ENCODE peak calls at places on chromosomes 2 and 18, in six cellular contexts. One of them, this sample, is unnamed.

GRCh38 chr2:111134082-111134481 is 13.4 kb downstream of the BCL2L11 start:
- DNase-seq in stimulated activated CD8-positive, alpha-beta memory T cell treated with anti-CD3 and anti-CD28 coated beads, Interleukin-7, amount 100 ng/mL, for 4 hours: no peak
- DNase-seq in GM23248: no peak
- DNase-seq in T follicular helper cell: no peak
- DNase-seq in body of pancreas: no peak
- DNase-seq in HS-5: no peak
- DNase-seq in this sample: no peak

GRCh38 chr2:235414422-235414821 is 79.4 kb upstream of the AGAP1 start:
- DNase-seq in GM23248: no peak
- DNase-seq in stimulated activated CD8-positive, alpha-beta memory T cell treated with anti-CD3 and anti-CD28 coated beads, Interleukin-7, amount 100 ng/mL, for 4 hours: no peak
- DNase-seq in body of pancreas: peak
- DNase-seq in HS-5: no peak
- DNase-seq in T follicular helper cell: no peak
- DNase-seq in this sample: no peak

GRCh38 chr2:5549061-5549601 is 143.1 kb upstream of the SOX11 start:
- DNase-seq in T follicular helper cell: no peak
- DNase-seq in GM23248: no peak
- DNase-seq in HS-5: no peak
- DNase-seq in body of pancreas: no peak
- DNase-seq in stimulated activated CD8-positive, alpha-beta memory T cell treated with anti-CD3 and anti-CD28 coated beads, Interleukin-7, amount 100 ng/mL, for 4 hours: no peak
- DNase-seq in this sample: no peak

GRCh38 chr2:65654496-65654895 is 222.1 kb upstream of the SPRED2 start:
- DNase-seq in HS-5: no peak
- DNase-seq in stimulated activated CD8-positive, alpha-beta memory T cell treated with anti-CD3 and anti-CD28 coated beads, Interleukin-7, amount 100 ng/mL, for 4 hours: no peak
- DNase-seq in T follicular helper cell: no peak
- DNase-seq in GM23248: no peak
- DNase-seq in body of pancreas: no peak
- DNase-seq in this sample: no peak

GRCh38 chr2:4745596-4745995 is 946.6 kb upstream of the SOX11 start:
- DNase-seq in body of pancreas: peak
- DNase-seq in stimulated activated CD8-positive, alpha-beta memory T cell treated with anti-CD3 and anti-CD28 coated beads, Interleukin-7, amount 100 ng/mL, for 4 hours: no peak
- DNase-seq in GM23248: no peak
- DNase-seq in T follicular helper cell: no peak
- DNase-seq in HS-5: no peak
- DNase-seq in this sample: no peak

GRCh38 chr2:171878481-171878993 is 15.5 kb downstream of the SLC25A12 start:
- DNase-seq in T follicular helper cell: no peak
- DNase-seq in stimulated activated CD8-positive, alpha-beta memory T cell treated with anti-CD3 and anti-CD28 coated beads, Interleukin-7, amount 100 ng/mL, for 4 hours: no peak
- DNase-seq in body of pancreas: no peak
- DNase-seq in HS-5: no peak
- DNase-seq in GM23248: peak
- DNase-seq in this sample: no peak

GRCh38 chr2:105865222-105865913 is 120.7 kb downstream of the NCK2 start:
- DNase-seq in body of pancreas: no peak
- DNase-seq in GM23248: peak
- DNase-seq in HS-5: no peak
- DNase-seq in T follicular helper cell: no peak
- DNase-seq in stimulated activated CD8-positive, alpha-beta memory T cell treated with anti-CD3 and anti-CD28 coated beads, Interleukin-7, amount 100 ng/mL, for 4 hours: no peak
- DNase-seq in this sample: no peak

GRCh38 chr2:66440692-66441091 is 5.8 kb downstream of the MEIS1 start:
- DNase-seq in GM23248: peak
- DNase-seq in T follicular helper cell: no peak
- DNase-seq in body of pancreas: no peak
- DNase-seq in HS-5: no peak
- DNase-seq in stimulated activated CD8-positive, alpha-beta memory T cell treated with anti-CD3 and anti-CD28 coated beads, Interleukin-7, amount 100 ng/mL, for 4 hours: no peak
- DNase-seq in this sample: no peak

GRCh38 chr2:55232863-55233657 is 572 bp downstream of the RPS27A start:
- DNase-seq in T follicular helper cell: peak
- DNase-seq in stimulated activated CD8-positive, alpha-beta memory T cell treated with anti-CD3 and anti-CD28 coated beads, Interleukin-7, amount 100 ng/mL, for 4 hours: peak
- DNase-seq in body of pancreas: peak
- DNase-seq in HS-5: no peak
- DNase-seq in GM23248: peak
- DNase-seq in this sample: peak

GRCh38 chr2:132909427-132909826 is 239.4 kb upstream of the LYPD1 start:
- DNase-seq in stimulated activated CD8-positive, alpha-beta memory T cell treated with anti-CD3 and anti-CD28 coated beads, Interleukin-7, amount 100 ng/mL, for 4 hours: no peak
- DNase-seq in HS-5: peak
- DNase-seq in T follicular helper cell: no peak
- DNase-seq in body of pancreas: no peak
- DNase-seq in GM23248: no peak
- DNase-seq in this sample: no peak

GRCh38 chr2:241228860-241229516 is 40.5 kb downstream of the ANO7 start:
- DNase-seq in stimulated activated CD8-positive, alpha-beta memory T cell treated with anti-CD3 and anti-CD28 coated beads, Interleukin-7, amount 100 ng/mL, for 4 hours: no peak
- DNase-seq in GM23248: no peak
- DNase-seq in T follicular helper cell: no peak
- DNase-seq in HS-5: no peak
- DNase-seq in body of pancreas: no peak
- DNase-seq in this sample: no peak

GRCh38 chr18:47260138-47260923 is 8.9 kb upstream of the SKOR2 start:
- DNase-seq in HS-5: no peak
- DNase-seq in GM23248: peak
- DNase-seq in stimulated activated CD8-positive, alpha-beta memory T cell treated with anti-CD3 and anti-CD28 coated beads, Interleukin-7, amount 100 ng/mL, for 4 hours: no peak
- DNase-seq in T follicular helper cell: no peak
- DNase-seq in body of pancreas: peak
- DNase-seq in this sample: no peak

GRCh38 chr2:214215107-214215506 is 195.7 kb upstream of the VWC2L start:
- DNase-seq in T follicular helper cell: no peak
- DNase-seq in body of pancreas: no peak
- DNase-seq in stimulated activated CD8-positive, alpha-beta memory T cell treated with anti-CD3 and anti-CD28 coated beads, Interleukin-7, amount 100 ng/mL, for 4 hours: no peak
- DNase-seq in HS-5: no peak
- DNase-seq in GM23248: no peak
- DNase-seq in this sample: no peak

GRCh38 chr2:85106489-85107180 is 26.6 kb upstream of the TCF7L1 start:
- DNase-seq in body of pancreas: no peak
- DNase-seq in GM23248: peak
- DNase-seq in stimulated activated CD8-positive, alpha-beta memory T cell treated with anti-CD3 and anti-CD28 coated beads, Interleukin-7, amount 100 ng/mL, for 4 hours: no peak
- DNase-seq in HS-5: peak
- DNase-seq in T follicular helper cell: no peak
- DNase-seq in this sample: no peak

GRCh38 chr2:226131299-226131784 is 668.3 kb downstream of the IRS1 start:
- DNase-seq in stimulated activated CD8-positive, alpha-beta memory T cell treated with anti-CD3 and anti-CD28 coated beads, Interleukin-7, amount 100 ng/mL, for 4 hours: no peak
- DNase-seq in GM23248: no peak
- DNase-seq in T follicular helper cell: no peak
- DNase-seq in HS-5: no peak
- DNase-seq in body of pancreas: peak
- DNase-seq in this sample: no peak

GRCh38 chr2:180046776-180047175 is 39.7 kb upstream of the CWC22 start:
- DNase-seq in T follicular helper cell: no peak
- DNase-seq in stimulated activated CD8-positive, alpha-beta memory T cell treated with anti-CD3 and anti-CD28 coated beads, Interleukin-7, amount 100 ng/mL, for 4 hours: no peak
- DNase-seq in HS-5: no peak
- DNase-seq in body of pancreas: no peak
- DNase-seq in GM23248: peak
- DNase-seq in this sample: no peak

GRCh38 chr2:46062637-46063412 is 234.4 kb upstream of the EPAS1 start:
- DNase-seq in HS-5: peak
- DNase-seq in stimulated activated CD8-positive, alpha-beta memory T cell treated with anti-CD3 and anti-CD28 coated beads, Interleukin-7, amount 100 ng/mL, for 4 hours: peak
- DNase-seq in body of pancreas: peak
- DNase-seq in GM23248: peak
- DNase-seq in T follicular helper cell: peak
- DNase-seq in this sample: peak

GRCh38 chr2:144403940-144404339 is 116.0 kb downstream of the ZEB2 start:
- DNase-seq in HS-5: no peak
- DNase-seq in T follicular helper cell: no peak
- DNase-seq in stimulated activated CD8-positive, alpha-beta memory T cell treated with anti-CD3 and anti-CD28 coated beads, Interleukin-7, amount 100 ng/mL, for 4 hours: no peak
- DNase-seq in body of pancreas: no peak
- DNase-seq in GM23248: no peak
- DNase-seq in this sample: no peak

GRCh38 chr2:43024515-43024962 is 201.9 kb downstream of the ZFP36L2 start:
- DNase-seq in HS-5: no peak
- DNase-seq in GM23248: peak
- DNase-seq in T follicular helper cell: no peak
- DNase-seq in body of pancreas: peak
- DNase-seq in stimulated activated CD8-positive, alpha-beta memory T cell treated with anti-CD3 and anti-CD28 coated beads, Interleukin-7, amount 100 ng/mL, for 4 hours: no peak
- DNase-seq in this sample: peak

GRCh38 chr2:165745916-165746315 is 48.1 kb downstream of the GALNT3 start:
- DNase-seq in T follicular helper cell: no peak
- DNase-seq in GM23248: peak
- DNase-seq in stimulated activated CD8-positive, alpha-beta memory T cell treated with anti-CD3 and anti-CD28 coated beads, Interleukin-7, amount 100 ng/mL, for 4 hours: no peak
- DNase-seq in body of pancreas: no peak
- DNase-seq in HS-5: no peak
- DNase-seq in this sample: no peak

GRCh38 chr18:34933880-34934689 is 107.1 kb upstream of the MAPRE2 start:
- DNase-seq in T follicular helper cell: no peak
- DNase-seq in GM23248: peak
- DNase-seq in stimulated activated CD8-positive, alpha-beta memory T cell treated with anti-CD3 and anti-CD28 coated beads, Interleukin-7, amount 100 ng/mL, for 4 hours: no peak
- DNase-seq in body of pancreas: no peak
- DNase-seq in HS-5: no peak
- DNase-seq in this sample: no peak

GRCh38 chr2:221896505-221897151 is 324.5 kb upstream of the EPHA4 start:
- DNase-seq in body of pancreas: no peak
- DNase-seq in stimulated activated CD8-positive, alpha-beta memory T cell treated with anti-CD3 and anti-CD28 coated beads, Interleukin-7, amount 100 ng/mL, for 4 hours: no peak
- DNase-seq in GM23248: peak
- DNase-seq in HS-5: peak
- DNase-seq in T follicular helper cell: no peak
- DNase-seq in this sample: no peak

GRCh38 chr18:57052173-57052572 is 94.7 kb upstream of the BOD1L2 start:
- DNase-seq in GM23248: no peak
- DNase-seq in stimulated activated CD8-positive, alpha-beta memory T cell treated with anti-CD3 and anti-CD28 coated beads, Interleukin-7, amount 100 ng/mL, for 4 hours: no peak
- DNase-seq in T follicular helper cell: no peak
- DNase-seq in body of pancreas: no peak
- DNase-seq in HS-5: no peak
- DNase-seq in this sample: no peak

GRCh38 chr2:111705711-111706323 is 178.2 kb downstream of the ANAPC1 start:
- DNase-seq in stimulated activated CD8-positive, alpha-beta memory T cell treated with anti-CD3 and anti-CD28 coated beads, Interleukin-7, amount 100 ng/mL, for 4 hours: no peak
- DNase-seq in T follicular helper cell: no peak
- DNase-seq in GM23248: peak
- DNase-seq in HS-5: peak
- DNase-seq in body of pancreas: no peak
- DNase-seq in this sample: no peak

GRCh38 chr2:172726172-172726735 is 9.4 kb upstream of the RAPGEF4 start:
- DNase-seq in body of pancreas: no peak
- DNase-seq in HS-5: no peak
- DNase-seq in GM23248: no peak
- DNase-seq in stimulated activated CD8-positive, alpha-beta memory T cell treated with anti-CD3 and anti-CD28 coated beads, Interleukin-7, amount 100 ng/mL, for 4 hours: no peak
- DNase-seq in T follicular helper cell: no peak
- DNase-seq in this sample: no peak

GRCh38 chr2:120517790-120518469 is 172.0 kb downstream of the INHBB start:
- DNase-seq in T follicular helper cell: no peak
- DNase-seq in body of pancreas: no peak
- DNase-seq in HS-5: no peak
- DNase-seq in GM23248: no peak
- DNase-seq in stimulated activated CD8-positive, alpha-beta memory T cell treated with anti-CD3 and anti-CD28 coated beads, Interleukin-7, amount 100 ng/mL, for 4 hours: no peak
- DNase-seq in this sample: no peak

GRCh38 chr2:186059096-186059495 is 320.5 kb downstream of the FSIP2 start:
- DNase-seq in body of pancreas: no peak
- DNase-seq in GM23248: peak
- DNase-seq in HS-5: no peak
- DNase-seq in T follicular helper cell: no peak
- DNase-seq in stimulated activated CD8-positive, alpha-beta memory T cell treated with anti-CD3 and anti-CD28 coated beads, Interleukin-7, amount 100 ng/mL, for 4 hours: no peak
- DNase-seq in this sample: no peak

GRCh38 chr2:27095745-27096651 is 9.4 kb downstream of the KHK start:
- DNase-seq in HS-5: no peak
- DNase-seq in body of pancreas: peak
- DNase-seq in T follicular helper cell: no peak
- DNase-seq in GM23248: peak
- DNase-seq in stimulated activated CD8-positive, alpha-beta memory T cell treated with anti-CD3 and anti-CD28 coated beads, Interleukin-7, amount 100 ng/mL, for 4 hours: no peak
- DNase-seq in this sample: no peak

GRCh38 chr2:219769044-219770030 is 141.9 kb downstream of the SLC4A3 start:
- DNase-seq in HS-5: no peak
- DNase-seq in body of pancreas: no peak
- DNase-seq in stimulated activated CD8-positive, alpha-beta memory T cell treated with anti-CD3 and anti-CD28 coated beads, Interleukin-7, amount 100 ng/mL, for 4 hours: no peak
- DNase-seq in GM23248: peak
- DNase-seq in T follicular helper cell: no peak
- DNase-seq in this sample: no peak

GRCh38 chr2:174574657-174575056 is 22.9 kb downstream of the WIPF1 start:
- DNase-seq in GM23248: no peak
- DNase-seq in T follicular helper cell: no peak
- DNase-seq in HS-5: no peak
- DNase-seq in body of pancreas: no peak
- DNase-seq in stimulated activated CD8-positive, alpha-beta memory T cell treated with anti-CD3 and anti-CD28 coated beads, Interleukin-7, amount 100 ng/mL, for 4 hours: no peak
- DNase-seq in this sample: no peak

GRCh38 chr2:199471443-199472057 is 13.8 kb upstream of the SATB2 start:
- DNase-seq in GM23248: peak
- DNase-seq in body of pancreas: peak
- DNase-seq in T follicular helper cell: no peak
- DNase-seq in HS-5: no peak
- DNase-seq in stimulated activated CD8-positive, alpha-beta memory T cell treated with anti-CD3 and anti-CD28 coated beads, Interleukin-7, amount 100 ng/mL, for 4 hours: no peak
- DNase-seq in this sample: no peak

GRCh38 chr2:11495844-11496271 is 29.9 kb upstream of the E2F6 start:
- DNase-seq in T follicular helper cell: no peak
- DNase-seq in stimulated activated CD8-positive, alpha-beta memory T cell treated with anti-CD3 and anti-CD28 coated beads, Interleukin-7, amount 100 ng/mL, for 4 hours: no peak
- DNase-seq in body of pancreas: no peak
- DNase-seq in GM23248: no peak
- DNase-seq in HS-5: no peak
- DNase-seq in this sample: no peak

GRCh38 chr2:26462100-26462499 is 15.8 kb downstream of the OTOF start:
- DNase-seq in stimulated activated CD8-positive, alpha-beta memory T cell treated with anti-CD3 and anti-CD28 coated beads, Interleukin-7, amount 100 ng/mL, for 4 hours: no peak
- DNase-seq in T follicular helper cell: no peak
- DNase-seq in GM23248: no peak
- DNase-seq in body of pancreas: no peak
- DNase-seq in HS-5: no peak
- DNase-seq in this sample: no peak

GRCh38 chr2:139031722-139032121 is 251.5 kb upstream of the NXPH2 start:
- DNase-seq in body of pancreas: no peak
- DNase-seq in T follicular helper cell: no peak
- DNase-seq in stimulated activated CD8-positive, alpha-beta memory T cell treated with anti-CD3 and anti-CD28 coated beads, Interleukin-7, amount 100 ng/mL, for 4 hours: no peak
- DNase-seq in HS-5: no peak
- DNase-seq in GM23248: no peak
- DNase-seq in this sample: no peak

GRCh38 chr18:34867520-34867919 is 157.4 kb downstream of the DTNA start:
- DNase-seq in body of pancreas: no peak
- DNase-seq in HS-5: no peak
- DNase-seq in stimulated activated CD8-positive, alpha-beta memory T cell treated with anti-CD3 and anti-CD28 coated beads, Interleukin-7, amount 100 ng/mL, for 4 hours: no peak
- DNase-seq in GM23248: peak
- DNase-seq in T follicular helper cell: no peak
- DNase-seq in this sample: no peak

This sample was measured in T-helper 9 cell.